ENCODE peak calls at places on chromosomes 7 and 10, in four cellular contexts. F, Z, R and E are unnamed samples.

GRCh38 chr7:1745576-1746490 is 75.8 kb downstream of the ELFN1 start:
- DNase-seq in F (no peak), Z (no peak), R (no peak), E (no peak)

GRCh38 chr10:93826355-93826754 is 67.4 kb upstream of the SLC35G1 start:
- DNase-seq in F (no peak), Z (no peak), R (peak; percentile 37), E (no peak)

GRCh38 chr7:44893710-44894135 is 8.4 kb upstream of the PURB start:
- DNase-seq in F (no peak), Z (no peak), R (no peak), E (no peak)

GRCh38 chr10:119480667-119481066 is 61.9 kb downstream of the RGS10 start:
- DNase-seq in F (no peak), Z (no peak), R (no peak), E (no peak)

GRCh38 chr10:125002423-125003145 is 60.7 kb downstream of the ZRANB1 start:
- DNase-seq in F (no peak), Z (no peak), R (no peak), E (no peak)

GRCh38 chr7:34821965-34822558 is 164.0 kb downstream of the NPSR1 start:
- DNase-seq in F (no peak), Z (no peak), R (no peak), E (no peak)

GRCh38 chr10:3530346-3531096 is 254.5 kb downstream of the KLF6 start:
- DNase-seq in F (no peak), Z (no peak), R (no peak), E (no peak)

GRCh38 chr10:59843733-59844132 is 62.6 kb downstream of the CCDC6 start:
- DNase-seq in F (no peak), Z (no peak), R (no peak), E (no peak)

GRCh38 chr10:62323751-62324150 is 50.4 kb upstream of the ZNF365 start:
- DNase-seq in F (no peak), Z (no peak), R (no peak), E (no peak)

GRCh38 chr10:3728563-3728962 is 56.4 kb downstream of the KLF6 start:
- DNase-seq in F (no peak), Z (no peak), R (no peak), E (no peak)

GRCh38 chr10:37844644-37845043 is 12.8 kb downstream of the ZNF248 start:
- DNase-seq in F (no peak), Z (no peak), R (no peak), E (no peak)

GRCh38 chr10:71036279-71036535 is 147.8 kb upstream of the PCBD1 start:
- DNase-seq in F (no peak), Z (no peak), R (no peak), E (no peak)

GRCh38 chr7:16712916-16713315 is 40.6 kb upstream of the TSPAN13 start:
- DNase-seq in F (no peak), Z (no peak), R (no peak), E (no peak)

GRCh38 chr7:44310221-44310848 is 15.1 kb downstream of the CAMK2B start:
- DNase-seq in F (no peak), Z (no peak), R (no peak), E (no peak)

GRCh38 chr10:74263996-74264395 is 113.0 kb downstream of the ADK start:
- DNase-seq in F (no peak), Z (no peak), R (no peak), E (no peak)

GRCh38 chr10:17943033-17943745 is 8.5 kb upstream of the SLC39A12 start:
- DNase-seq in F (no peak), Z (no peak), R (no peak), E (no peak)

GRCh38 chr7:64528770-64529169 is 34.1 kb downstream of the ZNF680 start:
- DNase-seq in F (no peak), Z (no peak), R (no peak), E (no peak)

GRCh38 chr7:100080895-100081534 is 508 bp downstream of the ZNF3 start:
- DNase-seq in F (no peak), Z (no peak), R (peak; percentile 19), E (no peak)

GRCh38 chr7:91293840-91294239 is 29.6 kb downstream of the FZD1 start:
- DNase-seq in F (no peak), Z (no peak), R (no peak), E (no peak)

GRCh38 chr7:38558786-38559185 is 72.4 kb downstream of the AMPH start:
- DNase-seq in F (no peak), Z (no peak), R (no peak), E (no peak)

GRCh38 chr7:105097619-105098018 is 83.6 kb downstream of the KMT2E start:
- DNase-seq in F (no peak), Z (no peak), R (no peak), E (no peak)

GRCh38 chr10:42938351-42938750 is 138.5 kb upstream of the RET start:
- DNase-seq in F (no peak), Z (no peak), R (no peak), E (no peak)